ENCODE peak calls at places on chromosome 10, in seven cellular contexts. V, Q, K, G, O, X and M are unnamed samples.

GRCh38 chr10:128816726-128817125 is 650.3 kb upstream of the MGMT start:
- DNase-seq in K (no peak), G (no peak), O (no peak), Q (no peak), V (no peak), X (no peak), M (no peak)

GRCh38 chr10:2925631-2926030 is 141.7 kb upstream of the PFKP start:
- DNase-seq in G (peak), V (no peak), O (peak), K (no peak), Q (peak), X (peak), M (peak)

GRCh38 chr10:62459072-62459471 is 84.9 kb downstream of the ZNF365 start:
- DNase-seq in O (peak), X (peak), K (no peak), Q (no peak), V (no peak), G (no peak), M (peak)

GRCh38 chr10:59804220-59804619 is 51.0 kb upstream of the MRLN start:
- DNase-seq in K (no peak), X (no peak), Q (no peak), O (no peak), G (no peak), V (no peak), M (no peak)

GRCh38 chr10:122780391-122780790 is 65.3 kb downstream of the CUZD1 start:
- DNase-seq in K (no peak), X (peak), O (peak), V (no peak), G (no peak), Q (no peak), M (peak)

GRCh38 chr10:8054243-8054497 is 318 bp upstream of the GATA3 start:
- DNase-seq in O (peak), V (no peak), X (no peak), G (no peak), K (no peak), Q (no peak), M (peak)

GRCh38 chr10:63929826-63930467 is 408.7 kb downstream of the REEP3 start:
- DNase-seq in Q (no peak), O (no peak), V (no peak), X (peak), K (no peak), G (no peak), M (no peak)

GRCh38 chr10:71077143-71077581 is 135.2 kb upstream of the UNC5B start:
- DNase-seq in Q (no peak), K (no peak), G (no peak), X (no peak), O (no peak), V (no peak), M (no peak)

GRCh38 chr10:89857399-89857798 is 156.0 kb downstream of the KIF20B start:
- DNase-seq in K (no peak), X (no peak), G (no peak), V (no peak), O (no peak), Q (no peak), M (no peak)

GRCh38 chr10:43256531-43257209 is 10.2 kb downstream of the RASGEF1A start:
- DNase-seq in X (no peak), Q (no peak), K (no peak), O (no peak), V (no peak), G (no peak), M (no peak)

GRCh38 chr10:125209591-125210373 is 49.4 kb upstream of the CTBP2 start:
- DNase-seq in Q (no peak), V (no peak), O (no peak), X (no peak), G (peak), K (no peak), M (peak)

GRCh38 chr10:131750171-131750895 is 150.5 kb upstream of the PPP2R2D start:
- DNase-seq in K (no peak), X (no peak), G (no peak), O (no peak), Q (no peak), V (no peak), M (no peak)

GRCh38 chr10:70535451-70535850 is 56.9 kb downstream of the PALD1 start:
- DNase-seq in V (no peak), X (no peak), G (no peak), Q (no peak), O (no peak), K (no peak), M (no peak)

GRCh38 chr10:18238875-18239485 is 98.8 kb downstream of the CACNB2 start:
- DNase-seq in G (no peak), V (no peak), O (peak), Q (no peak), K (no peak), X (no peak), M (peak)

GRCh38 chr10:114492351-114493037 is 88.2 kb upstream of the AFAP1L2 start:
- DNase-seq in O (peak), G (no peak), Q (no peak), K (no peak), V (no peak), X (peak), M (peak)

GRCh38 chr10:60948871-60949270 is 4.9 kb upstream of the RHOBTB1 start:
- DNase-seq in Q (no peak), V (no peak), O (no peak), X (peak), K (no peak), G (no peak), M (no peak)

GRCh38 chr10:50314169-50315071 is 63.1 kb upstream of the ASAH2 start:
- DNase-seq in O (no peak), V (no peak), G (no peak), K (no peak), Q (no peak), X (no peak), M (no peak)

GRCh38 chr10:35259769-35260397 is 76.4 kb upstream of the CCNY start:
- DNase-seq in X (peak), O (peak), K (no peak), G (no peak), V (no peak), Q (no peak), M (peak)

GRCh38 chr10:35486297-35486991 is 118.7 kb upstream of the GJD4 start:
- DNase-seq in O (no peak), Q (no peak), G (no peak), K (no peak), V (no peak), X (no peak), M (no peak)

GRCh38 chr10:119608316-119609155 is 11.8 kb upstream of the TIAL1 start:
- DNase-seq in Q (peak), O (peak), X (peak), V (no peak), G (peak), K (no peak), M (peak)

GRCh38 chr10:33385686-33386085 is 51.2 kb upstream of the NRP1 start:
- DNase-seq in Q (no peak), X (no peak), K (no peak), G (no peak), V (no peak), O (no peak), M (no peak)

GRCh38 chr10:24241536-24241935 is 32.6 kb downstream of the KIAA1217 start:
- DNase-seq in O (no peak), V (no peak), G (no peak), Q (no peak), X (no peak), K (no peak), M (no peak)

GRCh38 chr10:102408081-102408727 is 10.4 kb downstream of the PSD start:
- DNase-seq in V (no peak), K (no peak), G (no peak), X (no peak), Q (no peak), O (no peak), M (no peak)

GRCh38 chr10:95423327-95424005 is 132.7 kb upstream of the PDLIM1 start:
- DNase-seq in G (no peak), Q (no peak), X (no peak), V (no peak), K (no peak), O (no peak), M (no peak)

GRCh38 chr10:99733366-99733765 is 1.3 kb downstream of the CUTC start:
- DNase-seq in Q (no peak), V (no peak), K (no peak), G (no peak), O (no peak), X (no peak), M (no peak)

GRCh38 chr10:14904864-14905263 is 26.2 kb downstream of the SUV39H2 start:
- DNase-seq in V (no peak), K (no peak), O (no peak), X (no peak), Q (no peak), G (no peak), M (no peak)

GRCh38 chr10:33134011-33134751 is 176.2 kb upstream of the ITGB1 start:
- DNase-seq in V (peak), K (no peak), Q (peak), G (no peak), O (peak), X (peak), M (peak)

GRCh38 chr10:62244785-62245595 is 23.7 kb downstream of the RTKN2 start:
- DNase-seq in O (peak), X (peak), K (no peak), Q (no peak), G (peak), V (no peak), M (peak)

GRCh38 chr10:59708816-59709471 is 706 bp downstream of the SLC16A9 start:
- DNase-seq in X (peak), O (no peak), G (peak), Q (peak), K (no peak), V (peak), M (no peak)

GRCh38 chr10:60434418-60435046 is 44.9 kb upstream of the ANK3 start:
- DNase-seq in K (no peak), Q (no peak), X (peak), V (no peak), O (peak), G (peak), M (peak)

GRCh38 chr10:128855656-128856428 is 611.2 kb upstream of the MGMT start:
- DNase-seq in Q (no peak), K (no peak), G (no peak), X (no peak), O (no peak), V (no peak), M (no peak)

GRCh38 chr10:73867126-73867807 is 7.1 kb downstream of the CAMK2G start:
- DNase-seq in K (no peak), V (no peak), O (no peak), Q (no peak), G (no peak), X (no peak), M (no peak)

GRCh38 chr10:83343676-83344075 is 795.6 kb upstream of the GHITM start:
- DNase-seq in Q (no peak), G (no peak), O (peak), K (no peak), V (no peak), X (no peak), M (no peak)

GRCh38 chr10:34581871-34582532 is 233.1 kb downstream of the PARD3 start:
- DNase-seq in O (peak), G (no peak), V (no peak), K (no peak), X (peak), Q (no peak), M (peak)